ENCODE peak calls at places on chromosome 6, in eight cellular contexts. M is activated CD4-positive, alpha-beta T cell treated with anti-CD3 and anti-CD28 coated beads, Interleukin-2, amount 10 ng/mL, durations not matched to agents 7 days and 5 days; X is astrocyte of the spinal cord; G is T-helper 1 cell; I is putamen; N is Daoy; W is body of pancreas; Q is GM03348. V is an unnamed sample.

GRCh38 chr6:133130863-133131262 is 110.3 kb upstream of the EYA4 start:
- DNase-seq in X (peak), M (no peak), I (no peak), N (peak), W (peak), G (no peak), Q (no peak), V (peak)

GRCh38 chr6:10313799-10314162 is 101.1 kb downstream of the TFAP2A start:
- DNase-seq in M (no peak), W (no peak), X (no peak), G (no peak), Q (no peak), I (no peak), N (no peak), V (no peak)

GRCh38 chr6:3351105-3351676 is 92.4 kb downstream of the PSMG4 start:
- DNase-seq in W (no peak), G (no peak), N (peak), M (no peak), Q (no peak), I (peak), X (no peak), V (peak)

GRCh38 chr6:169503556-169503955 is 198.3 kb downstream of the WDR27 start:
- DNase-seq in X (no peak), I (no peak), M (no peak), N (no peak), W (no peak), Q (peak), G (no peak), V (no peak)

GRCh38 chr6:42547407-42548329 is 16.2 kb upstream of the UBR2 start:
- DNase-seq in Q (peak), N (peak), M (peak), G (peak), W (peak), I (peak), X (peak), V (peak)

GRCh38 chr6:170316071-170316470 is 9.5 kb downstream of the FAM120B start:
- DNase-seq in Q (no peak), I (no peak), G (no peak), X (no peak), W (no peak), M (no peak), N (peak), V (no peak)

GRCh38 chr6:156828280-156828703 is 51.1 kb downstream of the ARID1B start:
- DNase-seq in N (peak), M (no peak), G (no peak), X (peak), Q (peak), I (no peak), W (peak), V (no peak)

GRCh38 chr6:116531675-116532570 is 13.6 kb downstream of the TRAPPC3L start:
- DNase-seq in G (peak), M (peak), Q (peak), N (peak), W (peak), I (peak), X (peak), V (peak)

GRCh38 chr6:39303425-39304153 is 10.6 kb downstream of the KCNK17 start:
- DNase-seq in Q (no peak), M (no peak), G (no peak), I (no peak), W (no peak), X (no peak), N (no peak), V (no peak)

GRCh38 chr6:22102671-22103070 is 194.2 kb downstream of the PRL start:
- DNase-seq in X (no peak), Q (no peak), G (no peak), W (no peak), I (no peak), M (no peak), N (no peak), V (no peak)

GRCh38 chr6:149503276-149503675 is 18.5 kb upstream of the ZC3H12D start:
- DNase-seq in N (no peak), W (no peak), G (no peak), I (no peak), M (no peak), X (no peak), Q (no peak), V (no peak)

GRCh38 chr6:106997392-106998257 is 23.1 kb upstream of the CD24 start:
- DNase-seq in W (peak), N (peak), X (peak), M (peak), I (peak), G (no peak), Q (peak), V (peak)

GRCh38 chr6:63897459-63897858 is 261.9 kb downstream of the PHF3 start:
- DNase-seq in N (peak), Q (peak), M (no peak), G (no peak), I (no peak), W (no peak), X (peak), V (no peak)

GRCh38 chr6:31966506-31966905 is 5.4 kb downstream of the DXO start:
- DNase-seq in I (no peak), M (no peak), X (no peak), G (no peak), Q (no peak), N (no peak), W (no peak), V (no peak)

GRCh38 chr6:56555438-56555872 is 87.2 kb downstream of the DST start:
- DNase-seq in W (no peak), Q (no peak), N (no peak), G (no peak), I (no peak), M (no peak), X (peak), V (no peak)

GRCh38 chr6:36873612-36874011 is 991 bp downstream of the PPIL1 start:
- DNase-seq in W (no peak), G (no peak), Q (no peak), N (no peak), X (no peak), I (no peak), M (peak), V (no peak)

GRCh38 chr6:142478117-142478516 is 176.3 kb downstream of the ADGRG6 start:
- DNase-seq in W (no peak), Q (no peak), X (peak), M (no peak), G (no peak), I (no peak), N (peak), V (no peak)

V was measured in Ammon's horn.